ENCODE peak calls at places on chromosomes 11 and 22, in five cellular contexts. Z is Panc1, M is GM23338, S is K562, C is HL-60. X is an unnamed sample.

GRCh38 chr11:74592063-74592440 is 330 bp upstream of the POLD3 start:
- DNase-seq in Z (no peak), M (no peak), S (no peak), C (no peak), X (no peak)

GRCh38 chr11:133964356-133964755 is 7.6 kb upstream of the IGSF9B start:
- DNase-seq in Z (no peak), M (no peak), S (no peak), C (no peak), X (no peak)

GRCh38 chr11:102545701-102546100 is 15.2 kb upstream of the MMP7 start:
- DNase-seq in Z (no peak), M (no peak), S (no peak), C (no peak), X (no peak)

GRCh38 chr11:43366597-43367121 is 7.9 kb downstream of the TTC17 start:
- DNase-seq in Z (no peak), M (no peak), S (peak), C (no peak), X (no peak)

GRCh38 chr11:120413480-120413879 is 77.3 kb downstream of the ARHGEF12 start:
- DNase-seq in Z (no peak), M (no peak), S (no peak), C (no peak), X (no peak)

GRCh38 chr11:105719073-105719846 is 109.4 kb downstream of the GRIA4 start:
- DNase-seq in Z (peak), M (no peak), S (no peak), C (no peak), X (no peak)

GRCh38 chr22:45638197-45638596 is 33.4 kb upstream of the ATXN10 start:
- DNase-seq in Z (no peak), M (no peak), S (no peak), C (no peak), X (no peak)

GRCh38 chr22:39967103-39967829 is 7.1 kb downstream of the TMA7B start:
- DNase-seq in Z (no peak), M (no peak), S (no peak), C (no peak), X (no peak)

GRCh38 chr11:34331329-34331728 is 26.5 kb downstream of the ABTB2 start:
- DNase-seq in Z (no peak), M (no peak), S (no peak), C (no peak), X (no peak)

GRCh38 chr11:77214557-77214956 is 86.5 kb downstream of the MYO7A start:
- DNase-seq in Z (no peak), M (no peak), S (no peak), C (no peak), X (no peak)

GRCh38 chr11:130945945-130946344 is 29.7 kb upstream of the SNX19 start:
- DNase-seq in Z (no peak), M (no peak), S (no peak), C (no peak), X (peak)

GRCh38 chr11:102256251-102256650 is 61.0 kb upstream of the BIRC3 start:
- DNase-seq in Z (no peak), M (no peak), S (no peak), C (no peak), X (no peak)

GRCh38 chr22:44523981-44524759 is 26.1 kb upstream of the RTL6 start:
- DNase-seq in Z (no peak), M (no peak), S (no peak), C (no peak), X (no peak)

GRCh38 chr11:73219396-73220285 is 1.6 kb downstream of the P2RY2 start:
- DNase-seq in Z (no peak), M (no peak), S (no peak), C (no peak), X (no peak)

GRCh38 chr22:46083383-46084350 is 66.7 kb upstream of the PPARA start:
- DNase-seq in Z (no peak), M (no peak), S (no peak), C (no peak), X (peak)

GRCh38 chr22:23075050-23075449 is 4.7 kb downstream of the GNAZ start:
- DNase-seq in Z (no peak), M (no peak), S (no peak), C (no peak), X (no peak)

GRCh38 chr11:95337175-95337957 is 106.4 kb upstream of the SESN3 start:
- DNase-seq in Z (no peak), M (peak), S (no peak), C (no peak), X (no peak)

GRCh38 chr11:43547900-43548381 is 132.6 kb upstream of the HSD17B12 start:
- DNase-seq in Z (no peak), M (peak), S (peak), C (no peak), X (no peak)

GRCh38 chr11:32090774-32091370 is at the start of gene RCN1:
- DNase-seq in Z (no peak), M (peak), S (peak), C (no peak), X (peak)

GRCh38 chr11:8759634-8760033 is 77.0 kb downstream of the RPL27A start:
- DNase-seq in Z (no peak), M (no peak), S (no peak), C (no peak), X (no peak)

GRCh38 chr11:35605691-35606090 is 12.6 kb upstream of the FJX1 start:
- DNase-seq in Z (no peak), M (no peak), S (no peak), C (no peak), X (peak)

GRCh38 chr11:111851636-111852035 is 19.7 kb downstream of the ALG9 start:
- DNase-seq in Z (no peak), M (peak), S (peak), C (no peak), X (no peak)

GRCh38 chr11:10906521-10906920 is 48.7 kb upstream of the ZBED5 start:
- DNase-seq in Z (no peak), M (no peak), S (no peak), C (no peak), X (no peak)

GRCh38 chr11:17991799-17992433 is 20.9 kb downstream of the SERGEF start:
- DNase-seq in Z (no peak), M (peak), S (peak), C (peak), X (no peak)

GRCh38 chr22:37260939-37261338 is 16.9 kb upstream of the RAC2 start:
- DNase-seq in Z (no peak), M (peak), S (peak), C (peak), X (no peak)

GRCh38 chr11:6393989-6394670 is 3.9 kb downstream of the SMPD1 start:
- DNase-seq in Z (no peak), M (no peak), S (no peak), C (no peak), X (no peak)

GRCh38 chr11:132959663-132960062 is 572.6 kb downstream of the OPCML start:
- DNase-seq in Z (no peak), M (no peak), S (no peak), C (no peak), X (no peak)

GRCh38 chr11:132960679-132961078 is 571.6 kb downstream of the OPCML start:
- DNase-seq in Z (no peak), M (no peak), S (no peak), C (no peak), X (no peak)

GRCh38 chr11:132961453-132961852 is 570.8 kb downstream of the OPCML start:
- DNase-seq in Z (no peak), M (no peak), S (no peak), C (no peak), X (no peak)

GRCh38 chr11:132960273-132960672 is 572.0 kb downstream of the OPCML start:
- DNase-seq in Z (no peak), M (no peak), S (no peak), C (no peak), X (no peak)

DNA sequence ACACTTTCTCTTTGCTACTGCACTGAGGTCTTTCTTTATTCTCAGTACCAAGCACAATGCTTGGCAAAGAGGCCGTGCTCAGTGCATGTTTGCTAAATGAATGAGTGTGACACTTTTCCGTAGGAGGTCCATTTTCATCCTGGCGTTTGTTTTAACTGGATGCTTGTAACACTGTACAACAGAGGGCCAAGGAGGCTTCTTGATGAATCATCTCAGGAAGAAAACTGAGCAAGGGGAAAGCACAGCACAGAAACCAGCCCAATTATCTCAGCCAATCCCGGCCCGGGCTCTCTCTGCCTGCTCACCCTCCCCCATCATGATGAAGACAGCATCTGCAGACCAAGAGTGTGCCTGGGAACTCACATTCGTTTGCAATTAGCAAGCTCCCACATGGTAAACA is 570.3 kb downstream of the OPCML start:
- DNase-seq in Z (no peak), M (no peak), S (no peak), C (no peak), X (no peak)
- H3K27ac ChIP-seq in Z (no peak), M (no peak), S (no peak), C (no peak), X (no peak)

GRCh38 chr11:64359712-64360402 is 895 bp downstream of the RPS6KA4 start:
- DNase-seq in Z (no peak), M (peak), S (no peak), C (peak), X (no peak)

GRCh38 chr11:64360403-64360980 is 1.5 kb downstream of the RPS6KA4 start:
- DNase-seq in Z (no peak), M (peak), S (no peak), C (peak), X (no peak)

GRCh38 chr11:64358536-64358906 is 441 bp upstream of the RPS6KA4 start:
- DNase-seq in Z (no peak), M (no peak), S (no peak), C (no peak), X (no peak)

GRCh38 chr11:64357904-64358535 is 942 bp upstream of the RPS6KA4 start:
- DNase-seq in Z (peak), M (no peak), S (peak), C (peak), X (no peak)

GRCh38 chr11:64358907-64359711 is at the start of gene RPS6KA4:
- DNase-seq in Z (no peak), M (peak), S (peak), C (peak), X (no peak)
- TF ChIP-seq POLR2AphosphoS5 in Z (peak), M (peak), S (peak), C (peak), X (no peak)

GRCh38 chr11:46357483-46357936 is 10.2 kb downstream of the DGKZ start:
- DNase-seq in Z (no peak), M (no peak), S (no peak), C (peak), X (peak)
- H3K27ac ChIP-seq in Z (peak), M (peak), S (peak), C (peak), X (peak)

GRCh38 chr11:19917069-19917468 is 204.4 kb downstream of the NAV2 start:
- DNase-seq in Z (no peak), M (no peak), S (no peak), C (no peak), X (no peak)

GRCh38 chr11:19921976-19922688 is 209.5 kb downstream of the NAV2 start:
- DNase-seq in Z (no peak), M (no peak), S (no peak), C (no peak), X (no peak)

GRCh38 chr11:19920982-19921381 is 208.3 kb downstream of the NAV2 start:
- DNase-seq in Z (no peak), M (no peak), S (no peak), C (no peak), X (no peak)

GRCh38 chr11:19918302-19919049 is 205.8 kb downstream of the NAV2 start:
- DNase-seq in Z (no peak), M (no peak), S (no peak), C (no peak), X (no peak)

GRCh38 chr11:19919050-19919561 is 206.5 kb downstream of the NAV2 start:
- DNase-seq in Z (peak), M (no peak), S (no peak), C (no peak), X (peak)
- TF ChIP-seq POLR2AphosphoS5 in Z (no peak), M (no peak), S (no peak), C (no peak), X (no peak)

GRCh38 chr11:84313830-84314359 is 1027.7 kb upstream of the CCDC90B start:
- DNase-seq in Z (no peak), M (no peak), S (no peak), C (no peak), X (no peak)
- H3K27ac ChIP-seq in Z (no peak), M (no peak), S (no peak), C (no peak), X (no peak)

GRCh38 chr22:38886333-38886732 is 14.3 kb upstream of the CBX6 start:
- DNase-seq in Z (no peak), M (no peak), S (no peak), C (no peak), X (no peak)
- TF ChIP-seq POLR2AphosphoS5 in Z (no peak), M (no peak), S (no peak), C (no peak), X (no peak)

DNA sequence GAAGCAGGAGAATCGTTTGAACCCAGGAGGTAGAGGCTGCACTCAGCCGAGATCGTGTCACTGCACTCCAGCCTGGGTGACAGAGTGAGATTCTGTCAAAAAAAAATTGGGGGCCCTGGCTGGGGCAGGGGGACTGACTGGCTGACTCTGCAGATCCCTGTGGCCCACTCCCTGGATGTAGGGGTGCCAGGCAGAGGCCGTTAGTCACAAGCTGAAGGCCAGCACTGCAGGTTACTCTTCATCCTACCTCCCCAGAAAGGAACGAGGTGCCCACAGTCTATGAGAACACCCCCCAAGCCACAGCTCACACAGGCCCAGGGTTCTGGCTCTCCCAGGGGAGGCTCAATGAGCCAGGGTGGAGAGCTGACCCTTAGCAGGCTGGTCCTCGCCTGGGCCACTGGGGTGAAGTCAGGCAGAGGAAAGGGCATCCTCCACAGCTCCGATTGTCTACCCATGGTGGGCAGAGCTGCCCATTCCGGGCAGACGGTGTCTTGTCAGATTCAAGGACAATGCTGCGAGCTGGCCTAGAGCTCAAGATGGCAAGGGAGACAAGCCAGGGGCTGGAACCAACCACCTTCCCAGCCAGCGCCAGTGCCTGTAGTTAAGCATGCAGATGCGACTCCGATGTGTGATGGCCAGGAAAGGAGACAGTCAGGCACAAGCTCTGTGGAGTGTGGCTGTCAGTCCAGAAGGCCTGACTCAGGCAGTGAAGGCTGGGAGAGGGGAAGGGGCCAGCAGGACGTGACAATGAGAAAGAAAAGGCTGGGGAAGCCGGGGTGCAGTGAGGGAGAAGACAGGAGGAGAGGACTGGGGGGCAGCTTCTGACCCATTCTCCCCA is 12.4 kb downstream of the C11orf24 start:
- DNase-seq in Z (no peak), M (no peak), S (no peak), C (no peak), X (no peak)
- H3K27ac ChIP-seq in Z (no peak), M (peak), S (no peak), C (no peak), X (no peak)

DNA sequence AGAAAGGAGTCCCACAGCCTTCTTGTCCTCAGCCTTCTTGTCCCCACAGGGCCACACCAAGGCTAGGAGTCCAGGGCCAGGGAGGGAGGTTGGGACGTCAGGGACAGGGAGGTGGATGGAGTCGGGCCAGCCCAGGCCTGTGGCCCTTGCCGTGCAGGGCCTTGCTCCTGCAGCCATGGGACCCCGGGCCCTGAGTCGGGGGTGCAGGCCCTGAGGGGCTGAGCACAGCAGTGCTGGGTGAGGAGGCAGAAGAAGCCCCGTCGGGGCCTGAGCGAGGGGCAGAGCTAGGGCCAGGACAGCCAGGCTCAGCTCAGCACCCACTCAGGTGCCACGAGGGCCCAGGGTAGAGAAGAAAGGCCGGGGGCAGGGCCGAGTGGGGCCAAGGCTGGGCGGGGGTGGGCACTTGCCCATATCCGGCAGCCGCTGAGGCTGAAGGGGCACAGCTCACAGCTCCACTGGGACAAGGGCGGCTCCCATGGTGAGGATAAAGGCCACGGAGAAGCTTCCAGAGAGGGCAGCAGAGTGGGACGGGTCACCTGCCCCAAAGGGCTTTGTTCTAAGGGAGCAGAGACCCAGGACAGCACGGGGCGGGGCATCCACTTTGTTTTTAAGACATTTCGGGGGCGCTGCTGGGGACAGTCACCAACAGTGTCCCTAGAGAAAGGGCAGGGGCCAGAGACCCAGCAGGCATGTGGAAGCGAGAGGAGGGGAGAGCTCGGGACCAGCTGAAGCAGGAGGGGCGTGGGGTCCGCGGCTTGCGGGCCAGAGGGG is 3.6 kb downstream of the MLC1 start:
- DNase-seq in Z (no peak), M (no peak), S (no peak), C (no peak), X (no peak)
- TF ChIP-seq POLR2AphosphoS5 in Z (no peak), M (no peak), S (no peak), C (no peak), X (no peak)

GRCh38 chr11:118224512-118225180 is at the start of gene JAML:
- DNase-seq in Z (no peak), M (no peak), S (no peak), C (peak), X (no peak)

GRCh38 chr11:118223992-118224391 is 819 bp downstream of the JAML start:
- DNase-seq in Z (no peak), M (no peak), S (no peak), C (no peak), X (no peak)

GRCh38 chr11:118223576-118223975 is 1.2 kb downstream of the JAML start:
- DNase-seq in Z (no peak), M (no peak), S (no peak), C (no peak), X (no peak)

GRCh38 chr11:118221419-118221818 is 3.4 kb downstream of the JAML start:
- DNase-seq in Z (no peak), M (no peak), S (no peak), C (no peak), X (no peak)

GRCh38 chr11:118222437-118222836 is 2.4 kb downstream of the JAML start:
- DNase-seq in Z (no peak), M (no peak), S (no peak), C (no peak), X (no peak)
- H3K27ac ChIP-seq in Z (no peak), M (no peak), S (no peak), C (no peak), X (no peak)

DNA sequence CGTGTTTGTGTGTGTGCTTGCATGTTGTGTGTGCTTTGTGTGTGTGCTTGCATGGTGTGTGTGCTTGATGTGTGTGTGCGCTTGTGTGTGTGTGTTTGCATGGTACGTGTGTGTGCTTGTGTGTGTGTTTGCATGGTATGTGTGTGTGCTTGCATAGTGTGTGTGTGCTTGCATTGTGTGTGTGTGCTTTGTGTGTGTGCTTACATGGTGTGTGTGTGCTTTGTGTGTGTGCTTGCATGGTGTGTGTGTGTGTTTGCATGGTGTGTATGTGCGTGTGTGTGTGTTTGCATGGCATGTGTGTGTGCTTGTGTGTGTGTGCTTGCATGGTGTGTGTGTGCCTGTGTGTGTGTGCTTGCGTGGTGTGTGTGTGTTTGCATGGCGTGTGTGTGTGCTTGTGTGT is 10.0 kb upstream of the MUC5AC start:
- DNase-seq in Z (no peak), M (no peak), S (no peak), C (no peak), X (no peak)
- TF ChIP-seq POLR2AphosphoS5 in Z (no peak), M (no peak), S (no peak), C (no peak), X (no peak)

X was measured in breast epithelium.